ENCODE peak calls at places on chromosomes 7 and 10, in four cellular contexts. W is stomach, E is adrenal gland, A is transverse colon. K is an unnamed sample.
A peak's percentile ranks its signal among the peaks of the same experiment; 100 is the strongest.

GRCh38 chr10:120824864-120825263 is 26.3 kb upstream of the WDR11 start:
- DNase-seq in A (peak; percentile 13), E (peak; percentile 57), W (no peak), K (peak; percentile 68)

GRCh38 chr10:114221235-114221634 is 17.8 kb upstream of the VWA2 start:
- DNase-seq in W (no peak), A (no peak), E (no peak), K (no peak)

GRCh38 chr7:104629393-104629792 is 301.0 kb downstream of the LHFPL3 start:
- DNase-seq in E (no peak), A (no peak), W (no peak), K (no peak)

GRCh38 chr10:88245974-88246511 is 337.1 kb downstream of the RNLS start:
- DNase-seq in E (no peak), A (no peak), W (no peak), K (no peak)

GRCh38 chr7:107879400-107880035 is 11.5 kb upstream of the DLD start:
- DNase-seq in W (peak; percentile 59), A (peak; percentile 46), E (peak; percentile 70), K (no peak)

GRCh38 chr7:97307521-97308108 is 190.1 kb downstream of the SDHAF3 start:
- DNase-seq in W (no peak), A (no peak), E (no peak), K (no peak)

GRCh38 chr7:70506463-70506862 is 625.5 kb upstream of the GALNT17 start:
- DNase-seq in E (no peak), A (no peak), W (no peak), K (peak; percentile 68)

GRCh38 chr10:131646551-131647525 is 254.0 kb upstream of the PPP2R2D start:
- DNase-seq in W (peak; percentile 69), E (no peak), A (no peak), K (no peak)

GRCh38 chr10:123622381-123622780 is 43.8 kb upstream of the GPR26 start:
- DNase-seq in A (no peak), E (peak; percentile 4), W (no peak), K (no peak)

GRCh38 chr7:116195451-116195850 is 14.9 kb upstream of the TES start:
- DNase-seq in E (no peak), W (no peak), A (no peak), K (no peak)

GRCh38 chr10:84478679-84479078 is 150.3 kb downstream of the CCSER2 start:
- DNase-seq in E (no peak), A (no peak), W (no peak), K (no peak)

GRCh38 chr10:82075605-82076004 is 200.6 kb downstream of the NRG3 start:
- DNase-seq in A (no peak), E (no peak), W (no peak), K (no peak)

GRCh38 chr7:936131-937054 is 18.1 kb downstream of the ADAP1 start:
- DNase-seq in A (peak; percentile 10), W (no peak), E (no peak), K (no peak)

GRCh38 chr7:134547738-134548054 is 1.2 kb upstream of the AKR1B15 start:
- DNase-seq in E (peak; percentile 84), W (peak; percentile 78), A (peak; percentile 76), K (no peak)

GRCh38 chr10:117768333-117769045 is 225.9 kb downstream of the EMX2 start:
- DNase-seq in E (no peak), A (no peak), W (no peak), K (no peak)

GRCh38 chr7:139918488-139918887 is 89.4 kb downstream of the TBXAS1 start:
- DNase-seq in W (no peak), E (peak; percentile 57), A (no peak), K (no peak)

GRCh38 chr7:79096361-79096805 is 357.1 kb downstream of the MAGI2 start:
- DNase-seq in W (no peak), E (no peak), A (no peak), K (no peak)

GRCh38 chr7:128350708-128351295 is 7.1 kb upstream of the RBM28 start:
- DNase-seq in E (no peak), W (no peak), A (no peak), K (no peak)

GRCh38 chr10:114623661-114624294 is 34.3 kb downstream of the ABLIM1 start:
- DNase-seq in E (peak; percentile 81), A (no peak), W (no peak), K (no peak)

GRCh38 chr7:95901006-95901405 is 128.7 kb downstream of the DYNC1I1 start:
- DNase-seq in W (no peak), A (no peak), E (no peak), K (no peak)

GRCh38 chr10:70137927-70138883 is 5.6 kb upstream of the AIFM2 start:
- DNase-seq in A (peak; percentile 72), W (peak; percentile 30), E (peak; percentile 41), K (no peak)

GRCh38 chr7:12771378-12771877 is 84.0 kb downstream of the ARL4A start:
- DNase-seq in E (peak; percentile 75), W (no peak), A (peak; percentile 54), K (no peak)

GRCh38 chr10:19498348-19499290 is 317.6 kb upstream of the PLXDC2 start:
- DNase-seq in E (no peak), A (no peak), W (no peak), K (no peak)

GRCh38 chr7:44884553-44885393 is 557 bp downstream of the PURB start:
- DNase-seq in E (peak; percentile 75), W (peak; percentile 55), A (peak; percentile 59), K (peak; percentile 45)

GRCh38 chr10:43229208-43230061 is 37.4 kb downstream of the RASGEF1A start:
- DNase-seq in W (no peak), A (peak; percentile 24), E (no peak), K (peak; percentile 57)

GRCh38 chr7:111517441-111518037 is 44.8 kb downstream of the IMMP2L start:
- DNase-seq in W (no peak), A (no peak), E (no peak), K (no peak)

GRCh38 chr10:3460420-3461128 is 288.0 kb upstream of the PITRM1 start:
- DNase-seq in W (no peak), A (no peak), E (no peak), K (no peak)

GRCh38 chr10:3465406-3465891 is 292.9 kb upstream of the PITRM1 start:
- DNase-seq in A (peak; percentile 59), W (no peak), E (no peak), K (no peak)

GRCh38 chr10:3467052-3467906 is 294.7 kb upstream of the PITRM1 start:
- DNase-seq in A (peak; percentile 73), W (peak; percentile 55), E (peak; percentile 80), K (peak; percentile 79)

GRCh38 chr10:3468919-3469638 is 296.5 kb upstream of the PITRM1 start:
- DNase-seq in W (no peak), E (peak; percentile 70), A (peak; percentile 23), K (no peak)

GRCh38 chr10:3464760-3465405 is 292.3 kb upstream of the PITRM1 start:
- DNase-seq in W (no peak), E (no peak), A (peak; percentile 42), K (no peak)
- H3K27ac ChIP-seq in W (peak overlapping the region; percentile 86), E (peak overlapping the region; percentile 37), A (peak overlapping the region; percentile 81), K (no peak overlapping the region)

GRCh38 chr10:78807504-78808202 is 261.1 kb upstream of the ZMIZ1 start:
- DNase-seq in E (no peak), W (no peak), A (no peak), K (no peak)

GRCh38 chr10:78808736-78809135 is 260.0 kb upstream of the ZMIZ1 start:
- DNase-seq in E (no peak), W (no peak), A (no peak), K (no peak)

GRCh38 chr10:78805176-78805575 is 263.6 kb upstream of the ZMIZ1 start:
- DNase-seq in E (peak; percentile 64), A (peak; percentile 50), W (peak; percentile 40), K (no peak)

GRCh38 chr10:78804356-78805032 is 264.3 kb upstream of the ZMIZ1 start:
- DNase-seq in W (no peak), E (no peak), A (no peak), K (no peak)

DNA sequence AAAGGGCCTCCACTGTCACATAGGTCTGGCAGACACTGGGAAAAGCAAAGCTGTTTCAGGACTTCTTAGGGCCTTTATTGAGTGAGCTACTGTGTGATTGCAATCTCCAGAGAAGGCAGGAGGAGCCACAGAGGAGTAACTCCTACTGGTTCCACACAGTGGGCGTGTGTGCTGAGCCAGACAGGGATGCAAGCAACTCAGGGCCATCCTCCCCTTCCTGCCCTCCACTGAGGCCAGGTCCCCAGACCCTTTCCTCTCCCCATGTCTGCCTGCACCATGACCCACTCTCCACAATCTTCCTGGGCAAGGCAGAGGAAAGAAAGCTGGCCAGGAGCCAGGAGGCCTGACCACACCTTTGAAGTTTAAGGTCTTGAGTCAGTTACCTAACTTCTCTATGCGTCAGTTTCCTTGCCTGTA is 262.0 kb upstream of the ZMIZ1 start:
- DNase-seq in W (no peak), E (no peak), A (no peak), K (no peak)
- H3K27ac ChIP-seq in W (no peak overlapping the region), E (no peak overlapping the region), A (no peak overlapping the region), K (no peak overlapping the region)

DNA sequence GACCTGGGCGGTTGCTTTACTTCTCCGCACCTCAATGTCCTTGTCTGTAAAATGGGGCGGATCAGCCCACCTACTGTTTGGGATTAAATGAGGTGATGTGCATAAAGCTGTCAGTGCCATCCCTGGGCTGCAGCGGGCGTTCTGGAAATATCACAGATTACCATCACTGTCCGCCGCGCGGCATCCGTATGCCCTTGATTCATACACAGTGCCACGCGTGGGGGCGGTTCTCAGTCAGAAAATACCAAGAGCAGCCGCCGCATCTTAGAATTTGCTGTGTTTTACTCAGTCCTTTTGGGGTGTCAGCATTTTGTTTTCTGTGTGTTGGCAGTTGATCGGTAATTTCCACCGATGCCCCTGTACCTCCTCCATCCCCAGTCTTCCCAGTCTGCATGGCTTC is 338.8 kb downstream of the DPP6 start:
- DNase-seq in E (no peak), W (no peak), A (no peak), K (no peak)
- H3K27ac ChIP-seq in E (no peak overlapping the region), W (no peak overlapping the region), A (no peak overlapping the region), K (no peak overlapping the region)

GRCh38 chr7:41503438-41503837 is 199.5 kb downstream of the INHBA start:
- DNase-seq in A (no peak), W (no peak), E (no peak), K (no peak)

GRCh38 chr7:41507686-41508268 is 195.1 kb downstream of the INHBA start:
- DNase-seq in A (no peak), W (no peak), E (no peak), K (no peak)

GRCh38 chr7:41504581-41504980 is 198.3 kb downstream of the INHBA start:
- DNase-seq in A (no peak), W (no peak), E (no peak), K (no peak)

GRCh38 chr7:41508755-41509154 is 194.1 kb downstream of the INHBA start:
- DNase-seq in W (no peak), A (no peak), E (no peak), K (no peak)
- H3K27ac ChIP-seq in W (no peak overlapping the region), A (no peak overlapping the region), E (no peak overlapping the region), K (no peak overlapping the region)

DNA sequence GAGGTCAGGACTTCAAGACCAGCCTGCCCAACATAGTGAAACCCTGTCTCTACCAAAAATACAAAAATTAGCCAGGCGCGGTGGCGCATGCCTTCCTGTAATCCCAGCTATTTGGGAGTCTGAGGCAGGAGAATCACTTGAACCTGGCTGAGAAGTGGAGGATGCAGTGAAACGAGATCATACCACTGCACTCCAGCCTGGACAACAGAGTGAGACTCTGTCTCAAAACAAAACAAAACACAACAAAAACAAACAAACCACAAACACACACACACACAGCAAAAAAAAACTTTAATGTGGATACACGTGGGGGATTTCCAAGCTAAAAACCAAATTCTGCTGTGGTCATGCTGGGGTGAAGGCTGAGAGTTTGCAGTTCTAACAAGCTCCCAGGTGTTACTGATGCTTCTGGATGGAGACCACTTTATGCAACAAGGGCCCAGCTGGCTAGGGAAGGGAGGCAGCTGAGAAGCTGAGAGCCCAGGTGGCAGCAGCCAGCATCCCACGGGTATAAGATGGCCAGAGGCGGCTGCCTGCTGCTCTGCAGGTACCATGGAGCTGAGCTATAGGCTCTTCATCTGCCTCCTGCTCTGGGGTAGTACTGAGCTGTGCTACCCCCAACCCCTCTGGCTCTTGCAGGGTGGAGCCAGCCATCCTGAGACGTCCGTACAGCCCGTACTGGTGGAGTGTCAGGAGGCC is at the start of gene ZP3:
- DNase-seq in W (no peak), A (no peak), E (no peak), K (no peak)
- H3K27ac ChIP-seq in W (no peak within 1 kb of the TSS), A (no peak within 1 kb of the TSS), E (no peak within 1 kb of the TSS), K (no peak within 1 kb of the TSS)

K was measured in H9.